ENCODE peak calls at places on chromosomes 6 and 20, in seven cellular contexts. S is A549, G is spleen, M is heart left ventricle, T is sigmoid colon, Z is HepG2, E is endothelial cell of umbilical vein. A is an unnamed sample.
A peak's percentile ranks its signal among the peaks of the same experiment; 100 is the strongest.

GRCh38 chr6:159075506-159076100 is 30.8 kb upstream of the TAGAP start:
- DNase-seq in Z (no peak), S (no peak), T (no peak), M (no peak), E (no peak), G (no peak), A (no peak)

GRCh38 chr6:971981-972640 is 279.2 kb upstream of the EXOC2 start:
- DNase-seq in T (no peak), E (no peak), S (no peak), Z (no peak), G (no peak), M (no peak), A (no peak)

GRCh38 chr20:22554391-22554790 is 30.0 kb downstream of the FOXA2 start:
- DNase-seq in S (no peak), G (no peak), M (no peak), T (no peak), E (no peak), Z (no peak), A (no peak)

GRCh38 chr6:149895702-149896310 is 2.1 kb downstream of the RAET1E start:
- DNase-seq in G (peak; percentile 71), Z (no peak), M (peak; percentile 70), E (peak; percentile 58), S (peak; percentile 46), T (no peak), A (peak; percentile 70)

GRCh38 chr6:25366785-25367657 is 87.8 kb downstream of the CARMIL1 start:
- DNase-seq in T (no peak), E (no peak), Z (no peak), S (no peak), G (no peak), M (no peak), A (no peak)

GRCh38 chr6:35016417-35017221 is 124.5 kb downstream of the TCP11 start:
- DNase-seq in G (no peak), T (peak; percentile 85), S (no peak), E (peak; percentile 92), M (peak; percentile 68), Z (no peak), A (no peak)

GRCh38 chr6:161984707-161985106 is 710.8 kb upstream of the AGPAT4 start:
- DNase-seq in Z (no peak), T (no peak), E (no peak), M (no peak), S (no peak), G (no peak), A (no peak)

GRCh38 chr20:12166053-12166717 is 248.5 kb downstream of the BTBD3 start:
- DNase-seq in E (no peak), M (peak; percentile 72), Z (no peak), T (peak; percentile 80), G (no peak), S (no peak), A (no peak)

GRCh38 chr20:10802201-10802600 is 128.4 kb upstream of the JAG1 start:
- DNase-seq in T (no peak), G (no peak), E (no peak), S (no peak), Z (no peak), M (no peak), A (no peak)

GRCh38 chr20:25248501-25249172 is 752 bp downstream of the PYGB start:
- DNase-seq in M (no peak), T (peak; percentile 74), E (peak; percentile 49), Z (no peak), G (no peak), S (peak; percentile 50), A (peak; percentile 81)

GRCh38 chr6:21381336-21381963 is 212.1 kb upstream of the SOX4 start:
- DNase-seq in M (no peak), G (no peak), E (no peak), S (no peak), T (no peak), Z (peak; percentile 94), A (no peak)

GRCh38 chr6:5132741-5133140 is 47.6 kb downstream of the PPP1R3G start:
- DNase-seq in E (peak; percentile 90), T (peak; percentile 89), S (no peak), Z (no peak), G (peak; percentile 84), M (peak; percentile 80), A (peak; percentile 78)

GRCh38 chr20:37821691-37822655 is 81.0 kb upstream of the VSTM2L start:
- DNase-seq in G (no peak), E (no peak), Z (no peak), M (no peak), T (peak; percentile 72), S (no peak), A (no peak)

GRCh38 chr20:57990396-57990987 is 238.0 kb downstream of the ANKRD60 start:
- DNase-seq in M (peak; percentile 39), S (no peak), Z (no peak), T (no peak), E (peak; percentile 58), G (no peak), A (no peak)

GRCh38 chr20:32111763-32112162 is 2.2 kb downstream of the TM9SF4 start:
- DNase-seq in G (no peak), T (no peak), S (no peak), E (no peak), M (no peak), Z (no peak), A (no peak)

GRCh38 chr6:72322778-72323177 is 299.1 kb upstream of the KCNQ5 start:
- DNase-seq in E (no peak), S (no peak), M (no peak), Z (no peak), G (no peak), T (no peak), A (no peak)

GRCh38 chr6:52065621-52066020 is 21.8 kb downstream of the PKHD1 start:
- DNase-seq in Z (peak; percentile 12), M (no peak), S (no peak), T (no peak), G (no peak), E (no peak), A (no peak)

GRCh38 chr20:20505554-20505953 is 137.7 kb downstream of the INSM1 start:
- DNase-seq in Z (no peak), E (no peak), S (no peak), G (no peak), M (no peak), T (no peak), A (no peak)

GRCh38 chr6:157964139-157964538 is 17.5 kb upstream of the SYNJ2 start:
- DNase-seq in S (no peak), T (no peak), Z (no peak), E (no peak), M (no peak), G (no peak), A (no peak)

GRCh38 chr20:12949429-12949980 is 59.3 kb upstream of the SPTLC3 start:
- DNase-seq in S (no peak), Z (no peak), E (no peak), T (no peak), G (no peak), M (no peak), A (no peak)

GRCh38 chr6:16762547-16763477 is 1.6 kb upstream of the ATXN1 start:
- DNase-seq in M (peak; percentile 27), S (peak; percentile 71), E (peak; percentile 88), Z (peak; percentile 82), T (peak; percentile 75), G (peak; percentile 89), A (no peak)

GRCh38 chr20:8390500-8390899 is 258.4 kb downstream of the PLCB1 start:
- DNase-seq in E (no peak), T (no peak), G (no peak), Z (no peak), S (no peak), M (no peak), A (no peak)

GRCh38 chr6:34553146-34553545 is 3.0 kb downstream of the SPDEF start:
- DNase-seq in M (no peak), E (no peak), S (no peak), Z (no peak), G (no peak), T (no peak), A (no peak)

GRCh38 chr6:112253505-112253841 is 894 bp downstream of the LAMA4 start:
- DNase-seq in G (no peak), M (no peak), Z (no peak), T (no peak), E (no peak), S (peak; percentile 5), A (no peak)

GRCh38 chr6:106927531-106928398 is 46.8 kb downstream of the CD24 start:
- DNase-seq in G (no peak), T (no peak), E (peak; percentile 41), M (peak; percentile 9), Z (peak; percentile 36), S (peak; percentile 14), A (no peak)

GRCh38 chr6:42963855-42964605 is 3.5 kb downstream of the GNMT start:
- DNase-seq in E (peak; percentile 50), M (no peak), S (peak; percentile 34), G (peak; percentile 56), Z (peak; percentile 76), T (no peak), A (no peak)
- TF ChIP-seq CTCF in E (peak; percentile 8), M (no peak), S (peak; percentile 26), G (no peak), Z (peak; percentile 72), T (no peak), A (no peak)

GRCh38 chr20:1805816-1806215 is 89.4 kb upstream of the SIRPA start:
- DNase-seq in G (no peak), T (no peak), M (no peak), E (no peak), Z (no peak), S (no peak), A (no peak)
- H3K27ac ChIP-seq in G (no peak overlapping the region), T (no peak overlapping the region), M (no peak overlapping the region), E (no peak overlapping the region), Z (no peak overlapping the region), S (no peak overlapping the region), A (no peak overlapping the region)

GRCh38 chr20:63701051-63701328 is 4.5 kb downstream of the TNFRSF6B start:
- DNase-seq in E (no peak), S (no peak), Z (no peak), M (no peak), G (peak; percentile 56), T (no peak), A (no peak)

GRCh38 chr20:63702036-63702665 is 5.6 kb downstream of the ARFRP1 start:
- DNase-seq in M (no peak), S (no peak), G (peak; percentile 56), T (no peak), E (no peak), Z (no peak), A (peak; percentile 64)

GRCh38 chr20:63702751-63703470 is 4.9 kb downstream of the ARFRP1 start:
- DNase-seq in T (peak; percentile 57), E (no peak), Z (no peak), S (no peak), G (no peak), M (no peak), A (peak; percentile 71)

GRCh38 chr20:63700199-63701050 is 4.0 kb downstream of the TNFRSF6B start:
- DNase-seq in S (no peak), T (peak; percentile 66), Z (no peak), G (peak; percentile 69), M (no peak), E (no peak), A (peak; percentile 67)

GRCh38 chr20:63701329-63702035 is 5.0 kb downstream of the TNFRSF6B start:
- DNase-seq in M (no peak), G (peak; percentile 72), T (peak; percentile 64), E (no peak), Z (no peak), S (no peak), A (peak; percentile 60)
- TF ChIP-seq POLR2A in M (no peak), G (no peak), T (no peak), E (no peak), Z (no peak), S (no peak), A (no peak)

GRCh38 chr6:153309666-153310065 is 178.6 kb upstream of the RGS17 start:
- DNase-seq in M (no peak), E (no peak), T (no peak), G (no peak), S (no peak), Z (no peak), A (no peak)

GRCh38 chr6:153312633-153313032 is 181.6 kb upstream of the RGS17 start:
- DNase-seq in M (no peak), E (peak; percentile 55), G (no peak), S (peak; percentile 14), Z (peak; percentile 31), T (no peak), A (no peak)
- TF ChIP-seq CTCF in M (no peak), E (peak; percentile 34), G (no peak), S (peak; percentile 70), Z (peak; percentile 71), T (no peak), A (no peak)

A was measured in suprapubic skin.